ENCODE peak calls at places on chromosomes 4 and X, in nine cellular contexts. One of them, this sample, is unnamed. For H3K9me3, the result is how much of the 10 kb centered on the place peaks cover.

GRCh38 chr4:2186133-2186864 is 55.6 kb downstream of the HAUS3 start:
- DNase-seq in astrocyte: no peak
- DNase-seq in A673: peak
- DNase-seq in left ventricle myocardium inferior: no peak
- DNase-seq in tibial nerve: no peak
- DNase-seq in body of pancreas: peak
- DNase-seq in prostate gland: no peak
- DNase-seq in esophagus muscularis mucosa: no peak
- DNase-seq in fibroblast of lung: peak
- DNase-seq in this sample: no peak

GRCh38 chr4:99201687-99202086 is 17.4 kb downstream of the ADH6 start:
- DNase-seq in esophagus muscularis mucosa: no peak
- DNase-seq in body of pancreas: no peak
- DNase-seq in prostate gland: no peak
- DNase-seq in tibial nerve: no peak
- DNase-seq in A673: no peak
- DNase-seq in astrocyte: no peak
- DNase-seq in fibroblast of lung: peak
- DNase-seq in left ventricle myocardium inferior: no peak
- DNase-seq in this sample: no peak

GRCh38 chr4:142846729-142847606 is 867 bp upstream of the INPP4B start:
- DNase-seq in prostate gland: peak
- DNase-seq in tibial nerve: no peak
- DNase-seq in astrocyte: no peak
- DNase-seq in body of pancreas: peak
- DNase-seq in esophagus muscularis mucosa: no peak
- DNase-seq in left ventricle myocardium inferior: peak
- DNase-seq in fibroblast of lung: peak
- DNase-seq in A673: no peak
- DNase-seq in this sample: peak

GRCh38 chr4:128871948-128872347 is 62.4 kb downstream of the JADE1 start:
- DNase-seq in body of pancreas: no peak
- DNase-seq in A673: no peak
- DNase-seq in tibial nerve: no peak
- DNase-seq in fibroblast of lung: peak
- DNase-seq in esophagus muscularis mucosa: no peak
- DNase-seq in left ventricle myocardium inferior: no peak
- DNase-seq in astrocyte: peak
- DNase-seq in prostate gland: no peak
- DNase-seq in this sample: no peak

GRCh38 chrX:65706041-65706828 is 38.8 kb downstream of the MSN start:
- DNase-seq in tibial nerve: no peak
- DNase-seq in astrocyte: peak
- DNase-seq in left ventricle myocardium inferior: peak
- DNase-seq in fibroblast of lung: peak
- DNase-seq in prostate gland: no peak
- DNase-seq in A673: peak
- DNase-seq in esophagus muscularis mucosa: no peak
- DNase-seq in body of pancreas: peak
- DNase-seq in this sample: peak

GRCh38 chr4:170736710-170737109 is 647.0 kb upstream of the AADAT start:
- DNase-seq in A673: no peak
- DNase-seq in tibial nerve: no peak
- DNase-seq in prostate gland: no peak
- DNase-seq in body of pancreas: no peak
- DNase-seq in left ventricle myocardium inferior: no peak
- DNase-seq in astrocyte: peak
- DNase-seq in fibroblast of lung: no peak
- DNase-seq in esophagus muscularis mucosa: no peak
- DNase-seq in this sample: no peak

GRCh38 chr4:185738038-185738552 is 73.9 kb downstream of the SORBS2 start:
- DNase-seq in esophagus muscularis mucosa: peak
- DNase-seq in A673: no peak
- DNase-seq in fibroblast of lung: peak
- DNase-seq in body of pancreas: no peak
- DNase-seq in tibial nerve: no peak
- DNase-seq in prostate gland: no peak
- DNase-seq in astrocyte: peak
- DNase-seq in left ventricle myocardium inferior: no peak
- DNase-seq in this sample: no peak

GRCh38 chr4:183098080-183098722 is 856 bp upstream of the WWC2 start:
- DNase-seq in A673: no peak
- DNase-seq in fibroblast of lung: peak
- DNase-seq in tibial nerve: peak
- DNase-seq in astrocyte: no peak
- DNase-seq in body of pancreas: peak
- DNase-seq in esophagus muscularis mucosa: peak
- DNase-seq in prostate gland: peak
- DNase-seq in left ventricle myocardium inferior: peak
- DNase-seq in this sample: peak

GRCh38 chr4:154911097-154911496 is 130.0 kb downstream of the RBM46 start:
- DNase-seq in tibial nerve: no peak
- DNase-seq in prostate gland: no peak
- DNase-seq in A673: no peak
- DNase-seq in left ventricle myocardium inferior: no peak
- DNase-seq in body of pancreas: no peak
- DNase-seq in astrocyte: no peak
- DNase-seq in esophagus muscularis mucosa: no peak
- DNase-seq in fibroblast of lung: no peak
- DNase-seq in this sample: no peak

GRCh38 chr4:82677327-82677726 is 115.5 kb upstream of the TMEM150C start:
- DNase-seq in fibroblast of lung: no peak
- DNase-seq in left ventricle myocardium inferior: no peak
- DNase-seq in tibial nerve: no peak
- DNase-seq in esophagus muscularis mucosa: no peak
- DNase-seq in astrocyte: no peak
- DNase-seq in body of pancreas: no peak
- DNase-seq in prostate gland: peak
- DNase-seq in A673: no peak
- DNase-seq in this sample: no peak

GRCh38 chr4:14878681-14879080 is 123.6 kb upstream of the CPEB2 start:
- DNase-seq in body of pancreas: no peak
- DNase-seq in prostate gland: no peak
- DNase-seq in left ventricle myocardium inferior: no peak
- DNase-seq in A673: no peak
- DNase-seq in tibial nerve: no peak
- DNase-seq in astrocyte: no peak
- DNase-seq in esophagus muscularis mucosa: no peak
- DNase-seq in fibroblast of lung: no peak
- DNase-seq in this sample: no peak

GRCh38 chrX:15350329-15350996 is 15.1 kb upstream of the PIGA start:
- DNase-seq in esophagus muscularis mucosa: no peak
- DNase-seq in astrocyte: no peak
- DNase-seq in tibial nerve: no peak
- DNase-seq in fibroblast of lung: no peak
- DNase-seq in A673: peak
- DNase-seq in prostate gland: no peak
- DNase-seq in body of pancreas: no peak
- DNase-seq in left ventricle myocardium inferior: no peak
- DNase-seq in this sample: no peak

GRCh38 chrX:1477801-1478458 is 25.2 kb upstream of the ASMTL start:
- DNase-seq in tibial nerve: no peak
- DNase-seq in left ventricle myocardium inferior: no peak
- DNase-seq in esophagus muscularis mucosa: peak
- DNase-seq in fibroblast of lung: no peak
- DNase-seq in A673: no peak
- DNase-seq in astrocyte: no peak
- DNase-seq in prostate gland: no peak
- DNase-seq in body of pancreas: no peak
- DNase-seq in this sample: no peak

GRCh38 chrX:72061091-72061490 is 70.6 kb downstream of the RTL5 start:
- DNase-seq in fibroblast of lung: no peak
- DNase-seq in astrocyte: peak
- DNase-seq in A673: no peak
- DNase-seq in body of pancreas: no peak
- DNase-seq in tibial nerve: no peak
- DNase-seq in esophagus muscularis mucosa: no peak
- DNase-seq in left ventricle myocardium inferior: no peak
- DNase-seq in prostate gland: no peak
- DNase-seq in this sample: no peak
- H3K9me3 ChIP-seq in fibroblast of lung: under half
- H3K9me3 ChIP-seq in astrocyte: under half
- H3K9me3 ChIP-seq in A673: under half
- H3K9me3 ChIP-seq in body of pancreas: under half
- H3K9me3 ChIP-seq in tibial nerve: under half
- H3K9me3 ChIP-seq in esophagus muscularis mucosa: under half
- H3K9me3 ChIP-seq in left ventricle myocardium inferior: under half
- H3K9me3 ChIP-seq in prostate gland: under half
- H3K9me3 ChIP-seq in this sample: under half

DNA sequence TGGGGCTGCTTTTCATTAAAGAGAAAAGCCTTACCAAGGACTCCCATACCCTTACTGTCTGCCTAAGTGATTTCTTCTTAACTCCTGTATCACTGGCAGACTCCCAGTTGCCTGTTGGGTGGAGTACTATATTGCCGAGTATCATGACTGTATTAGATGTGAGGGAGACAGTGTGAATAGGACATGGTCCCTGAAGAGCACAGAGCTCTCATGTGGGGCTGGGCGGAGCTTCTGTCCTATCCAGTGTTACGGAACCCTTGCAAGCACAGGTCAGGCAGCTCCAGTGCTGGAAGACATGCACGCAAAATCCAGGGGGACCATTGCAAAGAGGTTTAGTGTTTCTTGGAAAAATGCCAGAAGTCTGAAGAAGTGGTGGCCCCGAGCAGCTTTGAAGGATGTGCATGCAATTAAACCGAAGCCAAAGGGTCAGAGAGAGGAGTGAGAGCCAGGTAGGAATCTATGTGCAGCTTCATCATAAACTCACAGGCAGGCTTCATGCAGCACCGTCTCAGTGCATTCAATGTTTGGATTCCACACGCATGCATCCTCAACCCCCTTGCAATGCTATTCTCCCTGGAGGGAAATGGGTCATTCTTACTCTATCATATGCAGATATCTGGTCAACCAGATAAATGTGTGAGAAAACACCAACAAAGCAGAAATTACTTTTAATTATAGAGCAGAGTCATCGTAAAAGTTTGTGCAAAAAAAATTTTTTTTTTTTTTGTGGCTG is 49.7 kb upstream of the DHRSX start:
- DNase-seq in left ventricle myocardium inferior: no peak
- DNase-seq in tibial nerve: no peak
- DNase-seq in A673: no peak
- DNase-seq in prostate gland: no peak
- DNase-seq in body of pancreas: no peak
- DNase-seq in astrocyte: no peak
- DNase-seq in esophagus muscularis mucosa: no peak
- DNase-seq in fibroblast of lung: no peak
- DNase-seq in this sample: no peak
- H3K27ac ChIP-seq in left ventricle myocardium inferior: no peak
- H3K27ac ChIP-seq in tibial nerve: no peak
- H3K27ac ChIP-seq in A673: no peak
- H3K27ac ChIP-seq in prostate gland: no peak
- H3K27ac ChIP-seq in body of pancreas: no peak
- H3K27ac ChIP-seq in astrocyte: no peak
- H3K27ac ChIP-seq in esophagus muscularis mucosa: no peak
- H3K27ac ChIP-seq in fibroblast of lung: no peak
- H3K27ac ChIP-seq in this sample: no peak

DNA sequence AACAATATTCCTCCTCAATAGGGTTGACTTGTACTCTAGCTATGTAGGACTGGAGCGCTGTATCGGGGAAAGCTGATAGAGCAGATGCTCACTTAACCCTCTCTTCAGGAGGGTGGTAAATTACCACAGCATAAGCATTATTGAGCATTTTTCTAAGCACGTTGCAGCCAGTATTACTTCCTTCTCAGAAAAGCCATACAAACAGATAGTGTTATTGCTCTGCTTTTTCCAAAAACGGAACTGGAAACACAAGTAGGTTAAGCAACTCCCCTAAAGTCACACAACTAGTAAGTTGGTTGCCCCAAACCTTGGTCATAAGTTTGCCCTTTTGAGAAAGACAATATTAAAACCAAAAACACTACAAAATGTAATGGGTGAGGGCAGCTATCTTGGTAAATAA is 73.8 kb downstream of the REELD1 start:
- DNase-seq in astrocyte: no peak
- DNase-seq in tibial nerve: no peak
- DNase-seq in prostate gland: no peak
- DNase-seq in body of pancreas: no peak
- DNase-seq in fibroblast of lung: no peak
- DNase-seq in left ventricle myocardium inferior: no peak
- DNase-seq in A673: no peak
- DNase-seq in esophagus muscularis mucosa: no peak
- DNase-seq in this sample: no peak
- TF ChIP-seq CTCF in astrocyte: no peak
- TF ChIP-seq CTCF in tibial nerve: no peak
- TF ChIP-seq CTCF in prostate gland: no peak
- TF ChIP-seq CTCF in body of pancreas: no peak
- TF ChIP-seq CTCF in fibroblast of lung: no peak
- TF ChIP-seq CTCF in left ventricle myocardium inferior: no peak
- TF ChIP-seq CTCF in A673: no peak
- TF ChIP-seq CTCF in esophagus muscularis mucosa: no peak
- TF ChIP-seq CTCF in this sample: no peak

GRCh38 chrX:44951572-44952067 is 78.6 kb downstream of the KDM6A start:
- DNase-seq in A673: no peak
- DNase-seq in fibroblast of lung: no peak
- DNase-seq in left ventricle myocardium inferior: no peak
- DNase-seq in tibial nerve: no peak
- DNase-seq in body of pancreas: no peak
- DNase-seq in prostate gland: no peak
- DNase-seq in esophagus muscularis mucosa: no peak
- DNase-seq in astrocyte: no peak
- DNase-seq in this sample: no peak

GRCh38 chrX:44953734-44954502 is 80.9 kb downstream of the KDM6A start:
- DNase-seq in esophagus muscularis mucosa: no peak
- DNase-seq in fibroblast of lung: no peak
- DNase-seq in A673: peak
- DNase-seq in astrocyte: no peak
- DNase-seq in left ventricle myocardium inferior: no peak
- DNase-seq in body of pancreas: no peak
- DNase-seq in prostate gland: no peak
- DNase-seq in tibial nerve: no peak
- DNase-seq in this sample: no peak

GRCh38 chrX:44958480-44958879 is 85.5 kb downstream of the KDM6A start:
- DNase-seq in fibroblast of lung: no peak
- DNase-seq in esophagus muscularis mucosa: no peak
- DNase-seq in body of pancreas: no peak
- DNase-seq in left ventricle myocardium inferior: no peak
- DNase-seq in prostate gland: no peak
- DNase-seq in tibial nerve: no peak
- DNase-seq in A673: no peak
- DNase-seq in astrocyte: no peak
- DNase-seq in this sample: no peak

GRCh38 chrX:44952329-44953027 is 79.5 kb downstream of the KDM6A start:
- DNase-seq in A673: no peak
- DNase-seq in body of pancreas: no peak
- DNase-seq in fibroblast of lung: no peak
- DNase-seq in left ventricle myocardium inferior: no peak
- DNase-seq in astrocyte: no peak
- DNase-seq in esophagus muscularis mucosa: no peak
- DNase-seq in prostate gland: no peak
- DNase-seq in tibial nerve: no peak
- DNase-seq in this sample: no peak

DNA sequence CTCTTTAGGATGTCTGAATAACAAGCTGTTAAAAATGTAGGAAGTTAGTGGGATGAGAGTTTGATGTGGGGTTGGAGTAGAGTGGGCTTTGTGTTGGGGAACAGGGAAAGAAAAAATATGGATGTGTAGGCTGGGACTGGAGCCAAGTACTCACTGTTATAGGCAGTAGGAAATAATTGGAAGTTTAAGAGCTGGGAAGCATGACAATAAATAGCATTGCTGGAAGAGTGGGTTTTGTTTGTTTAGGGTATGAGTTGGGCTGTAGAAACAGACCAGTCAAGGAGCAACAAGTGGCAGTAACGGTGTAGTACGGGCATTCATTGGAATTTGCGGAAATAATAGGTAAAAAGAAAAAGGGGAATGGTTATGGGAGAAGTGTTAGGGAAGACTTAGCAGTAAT is 81.6 kb downstream of the KDM6A start:
- DNase-seq in esophagus muscularis mucosa: no peak
- DNase-seq in prostate gland: no peak
- DNase-seq in body of pancreas: no peak
- DNase-seq in tibial nerve: no peak
- DNase-seq in A673: peak
- DNase-seq in astrocyte: no peak
- DNase-seq in left ventricle myocardium inferior: no peak
- DNase-seq in fibroblast of lung: no peak
- DNase-seq in this sample: no peak
- H3K9me3 ChIP-seq in esophagus muscularis mucosa: under half
- H3K9me3 ChIP-seq in prostate gland: under half
- H3K9me3 ChIP-seq in body of pancreas: under half
- H3K9me3 ChIP-seq in tibial nerve: under half
- H3K9me3 ChIP-seq in A673: under half
- H3K9me3 ChIP-seq in astrocyte: under half
- H3K9me3 ChIP-seq in left ventricle myocardium inferior: under half
- H3K9me3 ChIP-seq in fibroblast of lung: under half
- H3K9me3 ChIP-seq in this sample: under half